ENCODE peak calls at places on chromosome 19, in six cellular contexts. K, Q, S, X, V and Z are unnamed samples.

GRCh38 chr19:13082192-13083007 is 20.3 kb downstream of the LYL1 start:
- DNase-seq in K (no peak), Q (no peak), S (peak), X (no peak), V (no peak), Z (no peak)

GRCh38 chr19:873084-874019 is 13.9 kb downstream of the CFD start:
- DNase-seq in K (peak), Q (peak), S (no peak), X (peak), V (no peak), Z (peak)

GRCh38 chr19:18349524-18350128 is 9.2 kb downstream of the PGPEP1 start:
- DNase-seq in K (no peak), Q (no peak), S (peak), X (peak), V (peak), Z (peak)

GRCh38 chr19:10724573-10725071 is 6.7 kb downstream of the DNM2 start:
- DNase-seq in K (no peak), Q (no peak), S (peak), X (no peak), V (no peak), Z (no peak)

GRCh38 chr19:49196527-49197240 is 39.1 kb downstream of the TRPM4 start:
- DNase-seq in K (no peak), Q (no peak), S (no peak), X (no peak), V (no peak), Z (no peak)

GRCh38 chr19:45100202-45100600 is 7.2 kb downstream of the PPP1R37 start:
- DNase-seq in K (no peak), Q (no peak), S (no peak), X (no peak), V (no peak), Z (no peak)

GRCh38 chr19:898663-899062 is 5.4 kb downstream of the RNU6-9 start:
- DNase-seq in K (no peak), Q (no peak), S (peak), X (peak), V (no peak), Z (no peak)

GRCh38 chr19:43420954-43421353 is 6.3 kb downstream of the TEX101 start:
- DNase-seq in K (no peak), Q (no peak), S (no peak), X (no peak), V (no peak), Z (no peak)

GRCh38 chr19:48511800-48512503 is at the start of gene LMTK3:
- DNase-seq in K (no peak), Q (peak), S (peak), X (peak), V (no peak), Z (peak)

GRCh38 chr19:31548941-31549340 is 199.7 kb upstream of the TSHZ3 start:
- DNase-seq in K (no peak), Q (no peak), S (no peak), X (no peak), V (no peak), Z (peak)

GRCh38 chr19:11736696-11737095 is 2.0 kb downstream of the ZNF823 start:
- DNase-seq in K (no peak), Q (no peak), S (no peak), X (peak), V (peak), Z (peak)

GRCh38 chr19:40445945-40446784 is 2.0 kb upstream of the SERTAD3 start:
- DNase-seq in K (no peak), Q (no peak), S (no peak), X (no peak), V (no peak), Z (peak)

GRCh38 chr19:52673014-52673413 is 34.9 kb upstream of the ZNF83 start:
- DNase-seq in K (no peak), Q (no peak), S (no peak), X (no peak), V (no peak), Z (no peak)

GRCh38 chr19:13717194-13717643 is 47.1 kb upstream of the MRI1 start:
- DNase-seq in K (no peak), Q (no peak), S (no peak), X (no peak), V (no peak), Z (peak)

GRCh38 chr19:43779820-43780219 is 953 bp downstream of the KCNN4 start:
- DNase-seq in K (no peak), Q (no peak), S (no peak), X (peak), V (no peak), Z (peak)